ENCODE peak calls at places on chromosome 12, in nine cellular contexts. One of them, this sample, is unnamed. For H3K36me3, the result is how much of the 10 kb centered on the place peaks cover.

GRCh38 chr12:104669851-104670337 is 213.1 kb downstream of the CHST11 start:
- DNase-seq in stomach: peak
- DNase-seq in cardiac muscle cell: no peak
- DNase-seq in vagina: no peak
- DNase-seq in lower lobe of right lung: peak
- DNase-seq in brain microvascular endothelial cell: no peak
- DNase-seq in heart left ventricle: peak
- DNase-seq in adrenal gland: no peak
- DNase-seq in mammary epithelial cell: no peak
- DNase-seq in this sample: peak

GRCh38 chr12:122944588-122944987 is 21.7 kb downstream of the ABCB9 start:
- DNase-seq in cardiac muscle cell: no peak
- DNase-seq in vagina: no peak
- DNase-seq in stomach: peak
- DNase-seq in heart left ventricle: no peak
- DNase-seq in adrenal gland: peak
- DNase-seq in lower lobe of right lung: no peak
- DNase-seq in mammary epithelial cell: peak
- DNase-seq in brain microvascular endothelial cell: no peak
- DNase-seq in this sample: no peak

GRCh38 chr12:94491489-94491888 is 31.8 kb upstream of the CEP83 start:
- DNase-seq in heart left ventricle: no peak
- DNase-seq in cardiac muscle cell: no peak
- DNase-seq in brain microvascular endothelial cell: no peak
- DNase-seq in mammary epithelial cell: no peak
- DNase-seq in adrenal gland: no peak
- DNase-seq in stomach: no peak
- DNase-seq in lower lobe of right lung: no peak
- DNase-seq in vagina: no peak
- DNase-seq in this sample: no peak

GRCh38 chr12:93158065-93158843 is 219.5 kb upstream of the NUDT4 start:
- DNase-seq in heart left ventricle: no peak
- DNase-seq in stomach: no peak
- DNase-seq in mammary epithelial cell: no peak
- DNase-seq in brain microvascular endothelial cell: no peak
- DNase-seq in vagina: no peak
- DNase-seq in lower lobe of right lung: no peak
- DNase-seq in cardiac muscle cell: no peak
- DNase-seq in adrenal gland: no peak
- DNase-seq in this sample: no peak

GRCh38 chr12:18045446-18046001 is 44.5 kb downstream of the RERGL start:
- DNase-seq in brain microvascular endothelial cell: no peak
- DNase-seq in cardiac muscle cell: no peak
- DNase-seq in vagina: no peak
- DNase-seq in stomach: no peak
- DNase-seq in adrenal gland: no peak
- DNase-seq in mammary epithelial cell: no peak
- DNase-seq in lower lobe of right lung: no peak
- DNase-seq in heart left ventricle: no peak
- DNase-seq in this sample: no peak

GRCh38 chr12:50275545-50275944 is 7.8 kb downstream of the LIMA1 start:
- DNase-seq in heart left ventricle: no peak
- DNase-seq in stomach: peak
- DNase-seq in brain microvascular endothelial cell: no peak
- DNase-seq in vagina: no peak
- DNase-seq in adrenal gland: peak
- DNase-seq in lower lobe of right lung: no peak
- DNase-seq in mammary epithelial cell: peak
- DNase-seq in cardiac muscle cell: no peak
- DNase-seq in this sample: peak

GRCh38 chr12:52903855-52904508 is 894 bp downstream of the KRT8 start:
- DNase-seq in vagina: no peak
- DNase-seq in lower lobe of right lung: peak
- DNase-seq in stomach: peak
- DNase-seq in adrenal gland: peak
- DNase-seq in heart left ventricle: peak
- DNase-seq in brain microvascular endothelial cell: no peak
- DNase-seq in cardiac muscle cell: peak
- DNase-seq in mammary epithelial cell: peak
- DNase-seq in this sample: no peak

GRCh38 chr12:27732281-27732680 is 21.6 kb downstream of the MRPS35 start:
- DNase-seq in mammary epithelial cell: peak
- DNase-seq in vagina: no peak
- DNase-seq in stomach: peak
- DNase-seq in adrenal gland: no peak
- DNase-seq in brain microvascular endothelial cell: no peak
- DNase-seq in lower lobe of right lung: no peak
- DNase-seq in cardiac muscle cell: peak
- DNase-seq in heart left ventricle: no peak
- DNase-seq in this sample: peak

GRCh38 chr12:4539167-4539870 is 629 bp downstream of the RAD51AP1 start:
- DNase-seq in mammary epithelial cell: peak
- DNase-seq in cardiac muscle cell: no peak
- DNase-seq in heart left ventricle: no peak
- DNase-seq in vagina: no peak
- DNase-seq in stomach: no peak
- DNase-seq in adrenal gland: no peak
- DNase-seq in brain microvascular endothelial cell: no peak
- DNase-seq in lower lobe of right lung: no peak
- DNase-seq in this sample: no peak

GRCh38 chr12:11958216-11959091 is 112.3 kb upstream of the BCL2L14 start:
- DNase-seq in brain microvascular endothelial cell: peak
- DNase-seq in mammary epithelial cell: peak
- DNase-seq in lower lobe of right lung: no peak
- DNase-seq in heart left ventricle: no peak
- DNase-seq in stomach: no peak
- DNase-seq in vagina: no peak
- DNase-seq in cardiac muscle cell: no peak
- DNase-seq in adrenal gland: no peak
- DNase-seq in this sample: no peak

GRCh38 chr12:11513288-11513687 is 117.9 kb upstream of the PRB2 start:
- DNase-seq in lower lobe of right lung: no peak
- DNase-seq in adrenal gland: no peak
- DNase-seq in vagina: no peak
- DNase-seq in heart left ventricle: no peak
- DNase-seq in stomach: no peak
- DNase-seq in cardiac muscle cell: no peak
- DNase-seq in brain microvascular endothelial cell: peak
- DNase-seq in mammary epithelial cell: no peak
- DNase-seq in this sample: no peak

DNA sequence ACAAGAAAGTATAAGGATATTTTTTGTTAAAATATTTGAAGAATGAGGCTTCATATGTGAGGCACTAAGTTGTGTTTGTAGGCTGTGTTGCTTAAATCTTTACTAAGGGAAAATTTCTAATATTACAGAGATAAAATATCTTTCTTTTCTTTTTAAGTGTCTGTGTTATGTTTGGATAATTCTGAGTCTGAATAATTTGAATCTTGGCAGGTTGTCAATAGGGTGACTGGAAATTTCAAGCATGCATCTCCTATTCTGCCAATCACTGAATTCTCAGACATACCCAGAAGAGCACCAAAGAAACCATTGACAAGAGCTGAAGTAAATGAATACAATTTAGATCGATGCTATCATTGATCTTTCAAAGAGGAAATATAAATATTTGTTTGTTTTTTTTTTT is 29.4 kb downstream of the TMPO start:
- DNase-seq in adrenal gland: no peak
- DNase-seq in vagina: no peak
- DNase-seq in stomach: no peak
- DNase-seq in heart left ventricle: no peak
- DNase-seq in brain microvascular endothelial cell: no peak
- DNase-seq in lower lobe of right lung: no peak
- DNase-seq in mammary epithelial cell: no peak
- DNase-seq in cardiac muscle cell: no peak
- DNase-seq in this sample: no peak
- H3K36me3 ChIP-seq in adrenal gland: under half
- H3K36me3 ChIP-seq in vagina: under half
- H3K36me3 ChIP-seq in stomach: half or more
- H3K36me3 ChIP-seq in heart left ventricle: half or more
- H3K36me3 ChIP-seq in brain microvascular endothelial cell: under half
- H3K36me3 ChIP-seq in lower lobe of right lung: half or more
- H3K36me3 ChIP-seq in mammary epithelial cell: under half
- H3K36me3 ChIP-seq in cardiac muscle cell: under half
- H3K36me3 ChIP-seq in this sample: under half

GRCh38 chr12:22416831-22417230 is 82.3 kb upstream of the ST8SIA1 start:
- DNase-seq in adrenal gland: no peak
- DNase-seq in vagina: no peak
- DNase-seq in brain microvascular endothelial cell: no peak
- DNase-seq in heart left ventricle: no peak
- DNase-seq in lower lobe of right lung: no peak
- DNase-seq in mammary epithelial cell: no peak
- DNase-seq in cardiac muscle cell: no peak
- DNase-seq in stomach: no peak
- DNase-seq in this sample: no peak
- H3K4me3 ChIP-seq in adrenal gland: no peak
- H3K4me3 ChIP-seq in vagina: no peak
- H3K4me3 ChIP-seq in brain microvascular endothelial cell: no peak
- H3K4me3 ChIP-seq in heart left ventricle: no peak
- H3K4me3 ChIP-seq in lower lobe of right lung: no peak
- H3K4me3 ChIP-seq in mammary epithelial cell: no peak
- H3K4me3 ChIP-seq in cardiac muscle cell: no peak
- H3K4me3 ChIP-seq in stomach: no peak
- H3K4me3 ChIP-seq in this sample: no peak

GRCh38 chr12:106517314-106517713 is 65.5 kb upstream of the RFX4 start:
- DNase-seq in mammary epithelial cell: no peak
- DNase-seq in adrenal gland: no peak
- DNase-seq in cardiac muscle cell: no peak
- DNase-seq in heart left ventricle: no peak
- DNase-seq in stomach: no peak
- DNase-seq in lower lobe of right lung: no peak
- DNase-seq in vagina: no peak
- DNase-seq in brain microvascular endothelial cell: no peak
- DNase-seq in this sample: no peak

GRCh38 chr12:106519587-106519986 is 63.2 kb upstream of the RFX4 start:
- DNase-seq in vagina: no peak
- DNase-seq in lower lobe of right lung: no peak
- DNase-seq in heart left ventricle: no peak
- DNase-seq in cardiac muscle cell: no peak
- DNase-seq in brain microvascular endothelial cell: no peak
- DNase-seq in adrenal gland: no peak
- DNase-seq in mammary epithelial cell: no peak
- DNase-seq in stomach: no peak
- DNase-seq in this sample: no peak

GRCh38 chr12:106527356-106527755 is 55.4 kb upstream of the RFX4 start:
- DNase-seq in brain microvascular endothelial cell: peak
- DNase-seq in stomach: no peak
- DNase-seq in lower lobe of right lung: no peak
- DNase-seq in mammary epithelial cell: no peak
- DNase-seq in vagina: no peak
- DNase-seq in adrenal gland: no peak
- DNase-seq in heart left ventricle: no peak
- DNase-seq in cardiac muscle cell: no peak
- DNase-seq in this sample: no peak

GRCh38 chr12:106521901-106522300 is 60.9 kb upstream of the RFX4 start:
- DNase-seq in brain microvascular endothelial cell: no peak
- DNase-seq in stomach: no peak
- DNase-seq in heart left ventricle: no peak
- DNase-seq in vagina: no peak
- DNase-seq in adrenal gland: no peak
- DNase-seq in cardiac muscle cell: no peak
- DNase-seq in lower lobe of right lung: no peak
- DNase-seq in mammary epithelial cell: no peak
- DNase-seq in this sample: no peak

DNA sequence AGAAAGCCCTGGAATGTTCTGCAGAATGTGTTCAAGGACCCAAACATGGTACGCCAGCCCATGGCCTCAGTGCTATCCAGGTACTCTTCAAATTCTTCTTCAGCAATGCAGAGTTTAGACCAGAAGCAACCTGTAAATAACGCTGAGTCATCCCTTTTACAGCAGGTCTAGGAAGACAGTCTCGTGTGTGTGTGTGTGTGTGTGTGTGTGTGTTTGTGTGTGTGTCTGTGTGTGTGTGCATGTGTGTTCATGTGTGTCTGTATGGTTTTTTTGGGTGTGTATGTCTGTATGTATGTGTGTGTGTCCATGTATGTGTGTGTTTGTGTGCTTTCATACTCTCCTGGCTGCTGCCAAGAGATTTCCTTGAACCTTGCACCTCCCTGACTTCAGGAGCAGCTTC is 60.1 kb upstream of the RFX4 start:
- DNase-seq in stomach: no peak
- DNase-seq in lower lobe of right lung: no peak
- DNase-seq in brain microvascular endothelial cell: no peak
- DNase-seq in vagina: no peak
- DNase-seq in mammary epithelial cell: peak
- DNase-seq in adrenal gland: no peak
- DNase-seq in cardiac muscle cell: no peak
- DNase-seq in heart left ventricle: no peak
- DNase-seq in this sample: no peak
- TF ChIP-seq CTCF in stomach: no peak
- TF ChIP-seq CTCF in lower lobe of right lung: no peak
- TF ChIP-seq CTCF in brain microvascular endothelial cell: no peak
- TF ChIP-seq CTCF in vagina: no peak
- TF ChIP-seq CTCF in mammary epithelial cell: no peak
- TF ChIP-seq CTCF in adrenal gland: no peak
- TF ChIP-seq CTCF in cardiac muscle cell: no peak
- TF ChIP-seq CTCF in heart left ventricle: no peak
- TF ChIP-seq CTCF in this sample: no peak

GRCh38 chr12:124792961-124793441 is 70.7 kb downstream of the SCARB1 start:
- DNase-seq in heart left ventricle: no peak
- DNase-seq in lower lobe of right lung: no peak
- DNase-seq in mammary epithelial cell: no peak
- DNase-seq in cardiac muscle cell: no peak
- DNase-seq in stomach: no peak
- DNase-seq in vagina: no peak
- DNase-seq in brain microvascular endothelial cell: peak
- DNase-seq in adrenal gland: no peak
- DNase-seq in this sample: no peak
- H3K36me3 ChIP-seq in heart left ventricle: under half
- H3K36me3 ChIP-seq in lower lobe of right lung: under half
- H3K36me3 ChIP-seq in mammary epithelial cell: under half
- H3K36me3 ChIP-seq in cardiac muscle cell: under half
- H3K36me3 ChIP-seq in stomach: under half
- H3K36me3 ChIP-seq in vagina: under half
- H3K36me3 ChIP-seq in brain microvascular endothelial cell: under half
- H3K36me3 ChIP-seq in adrenal gland: under half
- H3K36me3 ChIP-seq in this sample: under half

GRCh38 chr12:8030189-8030588 is 2.3 kb upstream of the FOXJ2 start:
- DNase-seq in mammary epithelial cell: no peak
- DNase-seq in brain microvascular endothelial cell: no peak
- DNase-seq in heart left ventricle: no peak
- DNase-seq in lower lobe of right lung: no peak
- DNase-seq in stomach: no peak
- DNase-seq in vagina: no peak
- DNase-seq in adrenal gland: no peak
- DNase-seq in cardiac muscle cell: no peak
- DNase-seq in this sample: no peak
- H3K4me3 ChIP-seq in mammary epithelial cell: no peak
- H3K4me3 ChIP-seq in brain microvascular endothelial cell: no peak
- H3K4me3 ChIP-seq in heart left ventricle: no peak
- H3K4me3 ChIP-seq in lower lobe of right lung: no peak
- H3K4me3 ChIP-seq in stomach: no peak
- H3K4me3 ChIP-seq in vagina: no peak
- H3K4me3 ChIP-seq in adrenal gland: no peak
- H3K4me3 ChIP-seq in cardiac muscle cell: no peak
- H3K4me3 ChIP-seq in this sample: no peak

GRCh38 chr12:89162704-89163261 is 189.5 kb downstream of the DUSP6 start:
- DNase-seq in lower lobe of right lung: peak
- DNase-seq in mammary epithelial cell: peak
- DNase-seq in adrenal gland: peak
- DNase-seq in brain microvascular endothelial cell: peak
- DNase-seq in heart left ventricle: peak
- DNase-seq in vagina: no peak
- DNase-seq in cardiac muscle cell: no peak
- DNase-seq in stomach: peak
- DNase-seq in this sample: peak
- TF ChIP-seq CTCF in lower lobe of right lung: no peak
- TF ChIP-seq CTCF in mammary epithelial cell: no peak
- TF ChIP-seq CTCF in adrenal gland: no peak
- TF ChIP-seq CTCF in brain microvascular endothelial cell: no peak
- TF ChIP-seq CTCF in heart left ventricle: no peak
- TF ChIP-seq CTCF in vagina: no peak
- TF ChIP-seq CTCF in cardiac muscle cell: no peak
- TF ChIP-seq CTCF in stomach: no peak
- TF ChIP-seq CTCF in this sample: no peak